ENCODE peak calls at places on chromosomes 3 and 15, in eight cellular contexts. One of them, this sample, is unnamed. For H3K4me1, the result is how much of the 10 kb centered on the place peaks cover.

GRCh38 chr3:72312339-72312738 is 527.4 kb upstream of the PROK2 start:
- DNase-seq in breast epithelium: no peak
- DNase-seq in esophagus muscularis mucosa: no peak
- DNase-seq in K562: no peak
- DNase-seq in upper lobe of left lung: no peak
- DNase-seq in endothelial cell of umbilical vein: no peak
- DNase-seq in transverse colon: no peak
- DNase-seq in H1: no peak
- DNase-seq in this sample: no peak

GRCh38 chr3:18946524-18946923 is 201.8 kb upstream of the KCNH8 start:
- DNase-seq in breast epithelium: no peak
- DNase-seq in esophagus muscularis mucosa: no peak
- DNase-seq in K562: no peak
- DNase-seq in upper lobe of left lung: no peak
- DNase-seq in endothelial cell of umbilical vein: no peak
- DNase-seq in transverse colon: no peak
- DNase-seq in H1: peak
- DNase-seq in this sample: no peak

GRCh38 chr15:96428742-96429141 is 98.2 kb downstream of the NR2F2 start:
- DNase-seq in breast epithelium: no peak
- DNase-seq in esophagus muscularis mucosa: no peak
- DNase-seq in K562: no peak
- DNase-seq in upper lobe of left lung: no peak
- DNase-seq in endothelial cell of umbilical vein: peak
- DNase-seq in transverse colon: no peak
- DNase-seq in H1: no peak
- DNase-seq in this sample: peak

GRCh38 chr3:34858067-34858466 is 781.3 kb upstream of the ARPP21 start:
- DNase-seq in breast epithelium: no peak
- DNase-seq in esophagus muscularis mucosa: no peak
- DNase-seq in K562: no peak
- DNase-seq in upper lobe of left lung: no peak
- DNase-seq in endothelial cell of umbilical vein: no peak
- DNase-seq in transverse colon: no peak
- DNase-seq in H1: no peak
- DNase-seq in this sample: no peak

GRCh38 chr15:39969871-39970270 is 36.0 kb downstream of the EIF2AK4 start:
- DNase-seq in breast epithelium: no peak
- DNase-seq in esophagus muscularis mucosa: no peak
- DNase-seq in K562: no peak
- DNase-seq in upper lobe of left lung: no peak
- DNase-seq in endothelial cell of umbilical vein: peak
- DNase-seq in transverse colon: peak
- DNase-seq in H1: no peak
- DNase-seq in this sample: no peak

GRCh38 chr3:58173670-58174472 is 36.9 kb downstream of the DNASE1L3 start:
- DNase-seq in breast epithelium: peak
- DNase-seq in esophagus muscularis mucosa: no peak
- DNase-seq in K562: peak
- DNase-seq in upper lobe of left lung: no peak
- DNase-seq in endothelial cell of umbilical vein: peak
- DNase-seq in transverse colon: peak
- DNase-seq in H1: no peak
- DNase-seq in this sample: no peak

GRCh38 chr15:81480645-81481053 is 106.6 kb upstream of the TMC3 start:
- DNase-seq in breast epithelium: no peak
- DNase-seq in esophagus muscularis mucosa: no peak
- DNase-seq in K562: peak
- DNase-seq in upper lobe of left lung: no peak
- DNase-seq in endothelial cell of umbilical vein: peak
- DNase-seq in transverse colon: no peak
- DNase-seq in H1: no peak
- DNase-seq in this sample: no peak

GRCh38 chr3:171810278-171811058 is at the start of gene PLD1:
- DNase-seq in breast epithelium: peak
- DNase-seq in esophagus muscularis mucosa: peak
- DNase-seq in K562: peak
- DNase-seq in upper lobe of left lung: peak
- DNase-seq in endothelial cell of umbilical vein: peak
- DNase-seq in transverse colon: peak
- DNase-seq in H1: no peak
- DNase-seq in this sample: peak

GRCh38 chr3:184604039-184604955 is 42.7 kb downstream of the EPHB3 start:
- DNase-seq in breast epithelium: no peak
- DNase-seq in esophagus muscularis mucosa: no peak
- DNase-seq in K562: peak
- DNase-seq in upper lobe of left lung: peak
- DNase-seq in endothelial cell of umbilical vein: no peak
- DNase-seq in transverse colon: no peak
- DNase-seq in H1: peak
- DNase-seq in this sample: no peak
- H3K4me1 ChIP-seq in breast epithelium: under half
- H3K4me1 ChIP-seq in esophagus muscularis mucosa: under half
- H3K4me1 ChIP-seq in K562: under half
- H3K4me1 ChIP-seq in upper lobe of left lung: under half
- H3K4me1 ChIP-seq in endothelial cell of umbilical vein: under half
- H3K4me1 ChIP-seq in transverse colon: under half
- H3K4me1 ChIP-seq in H1: under half
- H3K4me1 ChIP-seq in this sample: under half

GRCh38 chr15:66515901-66516322 is 10.8 kb downstream of the ZWILCH start:
- DNase-seq in breast epithelium: no peak
- DNase-seq in esophagus muscularis mucosa: no peak
- DNase-seq in K562: no peak
- DNase-seq in upper lobe of left lung: no peak
- DNase-seq in endothelial cell of umbilical vein: peak
- DNase-seq in transverse colon: no peak
- DNase-seq in H1: no peak
- DNase-seq in this sample: no peak

GRCh38 chr15:66514586-66514985 is 9.5 kb downstream of the ZWILCH start:
- DNase-seq in breast epithelium: no peak
- DNase-seq in esophagus muscularis mucosa: no peak
- DNase-seq in K562: no peak
- DNase-seq in upper lobe of left lung: no peak
- DNase-seq in endothelial cell of umbilical vein: peak
- DNase-seq in transverse colon: no peak
- DNase-seq in H1: no peak
- DNase-seq in this sample: no peak
- H3K27ac ChIP-seq in breast epithelium: no peak
- H3K27ac ChIP-seq in esophagus muscularis mucosa: no peak
- H3K27ac ChIP-seq in K562: no peak
- H3K27ac ChIP-seq in upper lobe of left lung: no peak
- H3K27ac ChIP-seq in endothelial cell of umbilical vein: peak
- H3K27ac ChIP-seq in transverse colon: no peak
- H3K27ac ChIP-seq in H1: no peak
- H3K27ac ChIP-seq in this sample: no peak

GRCh38 chr15:75647370-75648155 is at the start of gene SNX33:
- DNase-seq in breast epithelium: peak
- DNase-seq in esophagus muscularis mucosa: no peak
- DNase-seq in K562: peak
- DNase-seq in upper lobe of left lung: peak
- DNase-seq in endothelial cell of umbilical vein: peak
- DNase-seq in transverse colon: peak
- DNase-seq in H1: peak
- DNase-seq in this sample: peak
- TF ChIP-seq POLR2A in breast epithelium: peak
- TF ChIP-seq POLR2A in esophagus muscularis mucosa: peak
- TF ChIP-seq POLR2A in K562: peak
- TF ChIP-seq POLR2A in upper lobe of left lung: no peak
- TF ChIP-seq POLR2A in endothelial cell of umbilical vein: no peak
- TF ChIP-seq POLR2A in transverse colon: peak
- TF ChIP-seq POLR2A in H1: no peak
- TF ChIP-seq POLR2A in this sample: peak

GRCh38 chr3:115768661-115769060 is 145.4 kb downstream of the GAP43 start:
- DNase-seq in breast epithelium: no peak
- DNase-seq in esophagus muscularis mucosa: no peak
- DNase-seq in K562: no peak
- DNase-seq in upper lobe of left lung: no peak
- DNase-seq in endothelial cell of umbilical vein: no peak
- DNase-seq in transverse colon: no peak
- DNase-seq in H1: no peak
- DNase-seq in this sample: no peak

GRCh38 chr3:115772951-115773350 is 149.6 kb downstream of the GAP43 start:
- DNase-seq in breast epithelium: no peak
- DNase-seq in esophagus muscularis mucosa: no peak
- DNase-seq in K562: no peak
- DNase-seq in upper lobe of left lung: no peak
- DNase-seq in endothelial cell of umbilical vein: no peak
- DNase-seq in transverse colon: no peak
- DNase-seq in H1: no peak
- DNase-seq in this sample: no peak
- H3K4me1 ChIP-seq in breast epithelium: under half
- H3K4me1 ChIP-seq in esophagus muscularis mucosa: under half
- H3K4me1 ChIP-seq in K562: under half
- H3K4me1 ChIP-seq in upper lobe of left lung: under half
- H3K4me1 ChIP-seq in endothelial cell of umbilical vein: under half
- H3K4me1 ChIP-seq in transverse colon: under half
- H3K4me1 ChIP-seq in H1: under half
- H3K4me1 ChIP-seq in this sample: under half

DNA sequence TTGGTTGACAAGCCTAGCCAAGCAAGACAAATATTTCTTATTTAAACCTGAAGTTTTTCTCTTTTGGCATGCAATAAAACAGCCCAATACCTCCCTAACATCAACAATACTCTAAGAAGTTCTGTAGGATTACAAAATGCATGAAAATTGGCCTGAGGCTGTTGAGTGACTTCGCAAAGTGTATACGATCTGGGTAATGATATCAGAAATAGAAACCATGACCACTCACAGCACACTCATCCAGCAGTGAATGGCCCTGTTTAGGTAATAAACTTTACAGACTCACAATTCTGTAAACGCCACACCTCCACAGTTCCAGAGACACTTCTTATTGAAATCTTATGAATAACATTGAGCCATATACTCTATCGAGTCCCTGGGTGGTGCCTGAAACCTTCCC is 83.0 kb upstream of the NAALADL2 start:
- DNase-seq in breast epithelium: no peak
- DNase-seq in esophagus muscularis mucosa: no peak
- DNase-seq in K562: no peak
- DNase-seq in upper lobe of left lung: no peak
- DNase-seq in endothelial cell of umbilical vein: no peak
- DNase-seq in transverse colon: no peak
- DNase-seq in H1: no peak
- DNase-seq in this sample: no peak
- H3K27ac ChIP-seq in breast epithelium: no peak
- H3K27ac ChIP-seq in esophagus muscularis mucosa: no peak
- H3K27ac ChIP-seq in K562: no peak
- H3K27ac ChIP-seq in upper lobe of left lung: no peak
- H3K27ac ChIP-seq in endothelial cell of umbilical vein: no peak
- H3K27ac ChIP-seq in transverse colon: no peak
- H3K27ac ChIP-seq in H1: no peak
- H3K27ac ChIP-seq in this sample: no peak

GRCh38 chr3:149657796-149658443 is at the start of gene WWTR1:
- DNase-seq in breast epithelium: peak
- DNase-seq in esophagus muscularis mucosa: peak
- DNase-seq in K562: no peak
- DNase-seq in upper lobe of left lung: peak
- DNase-seq in endothelial cell of umbilical vein: peak
- DNase-seq in transverse colon: peak
- DNase-seq in H1: peak
- DNase-seq in this sample: peak
- TF ChIP-seq POLR2A in breast epithelium: peak
- TF ChIP-seq POLR2A in esophagus muscularis mucosa: peak
- TF ChIP-seq POLR2A in K562: no peak
- TF ChIP-seq POLR2A in upper lobe of left lung: no peak
- TF ChIP-seq POLR2A in endothelial cell of umbilical vein: peak
- TF ChIP-seq POLR2A in transverse colon: peak
- TF ChIP-seq POLR2A in H1: peak
- TF ChIP-seq POLR2A in this sample: peak

GRCh38 chr3:30666564-30667249 is 60.3 kb downstream of the TGFBR2 start:
- DNase-seq in breast epithelium: no peak
- DNase-seq in esophagus muscularis mucosa: no peak
- DNase-seq in K562: no peak
- DNase-seq in upper lobe of left lung: no peak
- DNase-seq in endothelial cell of umbilical vein: no peak
- DNase-seq in transverse colon: no peak
- DNase-seq in H1: no peak
- DNase-seq in this sample: no peak

GRCh38 chr3:30667250-30667585 is 60.8 kb downstream of the TGFBR2 start:
- DNase-seq in breast epithelium: no peak
- DNase-seq in esophagus muscularis mucosa: no peak
- DNase-seq in K562: no peak
- DNase-seq in upper lobe of left lung: no peak
- DNase-seq in endothelial cell of umbilical vein: peak
- DNase-seq in transverse colon: no peak
- DNase-seq in H1: peak
- DNase-seq in this sample: no peak

GRCh38 chr3:30664884-30665283 is 58.5 kb downstream of the TGFBR2 start:
- DNase-seq in breast epithelium: no peak
- DNase-seq in esophagus muscularis mucosa: no peak
- DNase-seq in K562: no peak
- DNase-seq in upper lobe of left lung: no peak
- DNase-seq in endothelial cell of umbilical vein: peak
- DNase-seq in transverse colon: no peak
- DNase-seq in H1: no peak
- DNase-seq in this sample: no peak

GRCh38 chr3:30664449-30664848 is 58.0 kb downstream of the TGFBR2 start:
- DNase-seq in breast epithelium: no peak
- DNase-seq in esophagus muscularis mucosa: no peak
- DNase-seq in K562: no peak
- DNase-seq in upper lobe of left lung: peak
- DNase-seq in endothelial cell of umbilical vein: peak
- DNase-seq in transverse colon: no peak
- DNase-seq in H1: no peak
- DNase-seq in this sample: no peak

GRCh38 chr3:30665539-30665938 is 59.1 kb downstream of the TGFBR2 start:
- DNase-seq in breast epithelium: no peak
- DNase-seq in esophagus muscularis mucosa: no peak
- DNase-seq in K562: no peak
- DNase-seq in upper lobe of left lung: no peak
- DNase-seq in endothelial cell of umbilical vein: no peak
- DNase-seq in transverse colon: no peak
- DNase-seq in H1: no peak
- DNase-seq in this sample: no peak
- H3K4me1 ChIP-seq in breast epithelium: under half
- H3K4me1 ChIP-seq in esophagus muscularis mucosa: half or more
- H3K4me1 ChIP-seq in K562: under half
- H3K4me1 ChIP-seq in upper lobe of left lung: half or more
- H3K4me1 ChIP-seq in endothelial cell of umbilical vein: half or more
- H3K4me1 ChIP-seq in transverse colon: under half
- H3K4me1 ChIP-seq in H1: under half
- H3K4me1 ChIP-seq in this sample: half or more

GRCh38 chr15:70856884-70857546 is 3.1 kb upstream of the LARP6 start:
- DNase-seq in breast epithelium: no peak
- DNase-seq in esophagus muscularis mucosa: peak
- DNase-seq in K562: no peak
- DNase-seq in upper lobe of left lung: no peak
- DNase-seq in endothelial cell of umbilical vein: peak
- DNase-seq in transverse colon: peak
- DNase-seq in H1: no peak
- DNase-seq in this sample: peak

GRCh38 chr15:70859322-70859908 is 5.5 kb upstream of the LARP6 start:
- DNase-seq in breast epithelium: no peak
- DNase-seq in esophagus muscularis mucosa: no peak
- DNase-seq in K562: no peak
- DNase-seq in upper lobe of left lung: no peak
- DNase-seq in endothelial cell of umbilical vein: no peak
- DNase-seq in transverse colon: no peak
- DNase-seq in H1: no peak
- DNase-seq in this sample: no peak

GRCh38 chr15:70856177-70856883 is 2.4 kb upstream of the LARP6 start:
- DNase-seq in breast epithelium: no peak
- DNase-seq in esophagus muscularis mucosa: peak
- DNase-seq in K562: no peak
- DNase-seq in upper lobe of left lung: no peak
- DNase-seq in endothelial cell of umbilical vein: no peak
- DNase-seq in transverse colon: no peak
- DNase-seq in H1: no peak
- DNase-seq in this sample: no peak

GRCh38 chr15:70855764-70856163 is 1.8 kb upstream of the LARP6 start:
- DNase-seq in breast epithelium: no peak
- DNase-seq in esophagus muscularis mucosa: peak
- DNase-seq in K562: no peak
- DNase-seq in upper lobe of left lung: no peak
- DNase-seq in endothelial cell of umbilical vein: no peak
- DNase-seq in transverse colon: no peak
- DNase-seq in H1: no peak
- DNase-seq in this sample: no peak

GRCh38 chr15:70857547-70858265 is 3.7 kb upstream of the LARP6 start:
- DNase-seq in breast epithelium: no peak
- DNase-seq in esophagus muscularis mucosa: peak
- DNase-seq in K562: no peak
- DNase-seq in upper lobe of left lung: no peak
- DNase-seq in endothelial cell of umbilical vein: no peak
- DNase-seq in transverse colon: no peak
- DNase-seq in H1: no peak
- DNase-seq in this sample: no peak
- H3K27ac ChIP-seq in breast epithelium: peak
- H3K27ac ChIP-seq in esophagus muscularis mucosa: peak
- H3K27ac ChIP-seq in K562: no peak
- H3K27ac ChIP-seq in upper lobe of left lung: peak
- H3K27ac ChIP-seq in endothelial cell of umbilical vein: peak
- H3K27ac ChIP-seq in transverse colon: peak
- H3K27ac ChIP-seq in H1: no peak
- H3K27ac ChIP-seq in this sample: no peak

This sample was measured in adrenal gland.